ENCODE peak calls at places on chromosome 15, in four cellular contexts. One of them, this sample, is unnamed.

GRCh38 chr15:68303560-68304436 is 26.3 kb downstream of the FEM1B start:
- DNase-seq in H9: peak
- DNase-seq in H1: no peak
- DNase-seq in neuronal stem cell: no peak
- DNase-seq in this sample: no peak

GRCh38 chr15:92693922-92694331 is 38.4 kb upstream of the FAM174B start:
- DNase-seq in neuronal stem cell: peak
- DNase-seq in H9: peak
- DNase-seq in H1: no peak
- DNase-seq in this sample: peak

GRCh38 chr15:48233246-48233645 is 27.1 kb downstream of the SLC12A1 start:
- DNase-seq in H9: no peak
- DNase-seq in neuronal stem cell: no peak
- DNase-seq in H1: no peak
- DNase-seq in this sample: no peak

GRCh38 chr15:27339138-27339537 is 368.2 kb downstream of the GABRG3 start:
- DNase-seq in neuronal stem cell: no peak
- DNase-seq in H1: no peak
- DNase-seq in H9: peak
- DNase-seq in this sample: no peak

GRCh38 chr15:31472636-31473383 is 146.2 kb downstream of the KLF13 start:
- DNase-seq in H1: no peak
- DNase-seq in H9: peak
- DNase-seq in neuronal stem cell: no peak
- DNase-seq in this sample: peak

GRCh38 chr15:85545757-85546156 is 165.4 kb downstream of the AKAP13 start:
- DNase-seq in H1: no peak
- DNase-seq in neuronal stem cell: no peak
- DNase-seq in H9: no peak
- DNase-seq in this sample: no peak

GRCh38 chr15:56775632-56776031 is 42.3 kb upstream of the ZNF280D start:
- DNase-seq in neuronal stem cell: no peak
- DNase-seq in H9: no peak
- DNase-seq in H1: no peak
- DNase-seq in this sample: no peak

GRCh38 chr15:83654379-83655236 is 685 bp downstream of the ADAMTSL3 start:
- DNase-seq in H1: no peak
- DNase-seq in H9: peak
- DNase-seq in neuronal stem cell: no peak
- DNase-seq in this sample: no peak

GRCh38 chr15:64845183-64845611 is 3.5 kb downstream of the PLEKHO2 start:
- DNase-seq in neuronal stem cell: no peak
- DNase-seq in H1: no peak
- DNase-seq in H9: no peak
- DNase-seq in this sample: no peak

GRCh38 chr15:55319537-55320325 is 709 bp downstream of the PIGB start:
- DNase-seq in H1: no peak
- DNase-seq in neuronal stem cell: no peak
- DNase-seq in H9: no peak
- DNase-seq in this sample: peak

GRCh38 chr15:46892621-46893160 is 824.6 kb upstream of the SEMA6D start:
- DNase-seq in H1: no peak
- DNase-seq in H9: no peak
- DNase-seq in neuronal stem cell: no peak
- DNase-seq in this sample: peak

GRCh38 chr15:78249131-78249530 is 14.8 kb upstream of the ACSBG1 start:
- DNase-seq in neuronal stem cell: no peak
- DNase-seq in H1: no peak
- DNase-seq in H9: no peak
- DNase-seq in this sample: no peak

GRCh38 chr15:49985463-49985862 is 133.6 kb downstream of the ATP8B4 start:
- DNase-seq in H9: no peak
- DNase-seq in H1: no peak
- DNase-seq in neuronal stem cell: no peak
- DNase-seq in this sample: no peak

GRCh38 chr15:49986326-49986725 is 132.7 kb downstream of the ATP8B4 start:
- DNase-seq in H1: no peak
- DNase-seq in neuronal stem cell: no peak
- DNase-seq in H9: no peak
- DNase-seq in this sample: no peak

GRCh38 chr15:49982586-49982985 is 136.4 kb downstream of the ATP8B4 start:
- DNase-seq in H9: no peak
- DNase-seq in neuronal stem cell: no peak
- DNase-seq in H1: no peak
- DNase-seq in this sample: peak

GRCh38 chr15:49987198-49987785 is 131.7 kb downstream of the ATP8B4 start:
- DNase-seq in H9: no peak
- DNase-seq in neuronal stem cell: no peak
- DNase-seq in H1: no peak
- DNase-seq in this sample: peak

GRCh38 chr15:49984436-49984835 is 134.6 kb downstream of the ATP8B4 start:
- DNase-seq in H1: no peak
- DNase-seq in neuronal stem cell: no peak
- DNase-seq in H9: no peak
- DNase-seq in this sample: no peak
- H2BK15ac ChIP-seq in H1: no peak
- H2BK15ac ChIP-seq in neuronal stem cell: no peak
- H2BK15ac ChIP-seq in H9: no peak
- H2BK15ac ChIP-seq in this sample: no peak

GRCh38 chr15:99633655-99634054 is 67.9 kb downstream of the MEF2A start:
- DNase-seq in neuronal stem cell: no peak
- DNase-seq in H9: no peak
- DNase-seq in H1: no peak
- DNase-seq in this sample: no peak
- H4K8ac ChIP-seq in neuronal stem cell: no peak
- H4K8ac ChIP-seq in H9: no peak
- H4K8ac ChIP-seq in H1: no peak
- H4K8ac ChIP-seq in this sample: no peak

GRCh38 chr15:66631616-66632263 is 65.9 kb upstream of the LCTL start:
- DNase-seq in H9: no peak
- DNase-seq in neuronal stem cell: no peak
- DNase-seq in H1: no peak
- DNase-seq in this sample: no peak
- H2BK12ac ChIP-seq in H9: no peak
- H2BK12ac ChIP-seq in neuronal stem cell: no peak
- H2BK12ac ChIP-seq in H1: peak
- H2BK12ac ChIP-seq in this sample: peak

GRCh38 chr15:75022808-75023193 is 589 bp upstream of the PPCDC start:
- DNase-seq in H1: no peak
- DNase-seq in H9: no peak
- DNase-seq in neuronal stem cell: no peak
- DNase-seq in this sample: no peak

GRCh38 chr15:75024102-75024636 is 779 bp downstream of the PPCDC start:
- DNase-seq in H1: no peak
- DNase-seq in neuronal stem cell: no peak
- DNase-seq in H9: no peak
- DNase-seq in this sample: peak

GRCh38 chr15:75025548-75026260 is 2.3 kb downstream of the PPCDC start:
- DNase-seq in neuronal stem cell: no peak
- DNase-seq in H9: no peak
- DNase-seq in H1: no peak
- DNase-seq in this sample: no peak

GRCh38 chr15:75023194-75024101 is at the start of gene PPCDC:
- DNase-seq in H9: peak
- DNase-seq in H1: peak
- DNase-seq in neuronal stem cell: peak
- DNase-seq in this sample: peak

GRCh38 chr15:75025102-75025501 is 1.7 kb downstream of the PPCDC start:
- DNase-seq in H9: no peak
- DNase-seq in H1: no peak
- DNase-seq in neuronal stem cell: no peak
- DNase-seq in this sample: no peak
- H2BK15ac ChIP-seq in H9: no peak
- H2BK15ac ChIP-seq in H1: no peak
- H2BK15ac ChIP-seq in neuronal stem cell: no peak
- H2BK15ac ChIP-seq in this sample: no peak

GRCh38 chr15:58497036-58497785 is 65.4 kb downstream of the LIPC start:
- DNase-seq in neuronal stem cell: no peak
- DNase-seq in H9: no peak
- DNase-seq in H1: no peak
- DNase-seq in this sample: no peak
- H4K8ac ChIP-seq in neuronal stem cell: no peak
- H4K8ac ChIP-seq in H9: no peak
- H4K8ac ChIP-seq in H1: no peak
- H4K8ac ChIP-seq in this sample: peak

GRCh38 chr15:53834214-53834613 is 74.8 kb upstream of the WDR72 start:
- DNase-seq in H9: no peak
- DNase-seq in neuronal stem cell: no peak
- DNase-seq in H1: no peak
- DNase-seq in this sample: no peak
- H2BK12ac ChIP-seq in H9: no peak
- H2BK12ac ChIP-seq in neuronal stem cell: no peak
- H2BK12ac ChIP-seq in H1: no peak
- H2BK12ac ChIP-seq in this sample: no peak

GRCh38 chr15:40340038-40340739 is 550 bp downstream of the CCDC9B start:
- DNase-seq in H1: no peak
- DNase-seq in H9: no peak
- DNase-seq in neuronal stem cell: no peak
- DNase-seq in this sample: peak

GRCh38 chr15:40340740-40341400 is at the start of gene CCDC9B:
- DNase-seq in H1: no peak
- DNase-seq in neuronal stem cell: no peak
- DNase-seq in H9: no peak
- DNase-seq in this sample: peak

GRCh38 chr15:40338921-40339620 is 1.7 kb downstream of the CCDC9B start:
- DNase-seq in H9: no peak
- DNase-seq in neuronal stem cell: no peak
- DNase-seq in H1: no peak
- DNase-seq in this sample: peak

GRCh38 chr15:40338041-40338657 is 2.6 kb downstream of the CCDC9B start:
- DNase-seq in H9: peak
- DNase-seq in H1: no peak
- DNase-seq in neuronal stem cell: peak
- DNase-seq in this sample: peak

DNA sequence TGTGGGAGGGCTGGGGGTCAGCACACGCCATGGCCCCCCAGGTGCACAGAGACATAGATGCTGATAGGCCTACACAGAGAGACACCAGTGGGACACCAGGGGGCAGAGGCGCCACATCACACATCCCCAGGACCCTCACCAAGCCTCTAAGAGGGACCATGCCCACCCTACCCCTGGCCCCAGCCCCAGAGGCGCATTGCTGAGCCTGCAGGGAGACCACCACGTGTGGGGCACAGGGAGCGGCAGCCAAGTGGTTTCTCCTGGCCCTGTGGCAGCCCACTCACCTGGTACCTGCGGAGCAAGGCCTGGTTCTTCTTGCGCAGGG is 1.2 kb downstream of the CCDC9B start:
- DNase-seq in neuronal stem cell: no peak
- DNase-seq in H9: no peak
- DNase-seq in H1: no peak
- DNase-seq in this sample: no peak
- H2BK15ac ChIP-seq in neuronal stem cell: peak
- H2BK15ac ChIP-seq in H9: no peak
- H2BK15ac ChIP-seq in H1: peak
- H2BK15ac ChIP-seq in this sample: peak

GRCh38 chr15:40982855-40983254 is 29.6 kb downstream of the CHAC1 start:
- DNase-seq in H1: no peak
- DNase-seq in H9: no peak
- DNase-seq in neuronal stem cell: no peak
- DNase-seq in this sample: peak
- H4K8ac ChIP-seq in H1: no peak
- H4K8ac ChIP-seq in H9: no peak
- H4K8ac ChIP-seq in neuronal stem cell: no peak
- H4K8ac ChIP-seq in this sample: peak

DNA sequence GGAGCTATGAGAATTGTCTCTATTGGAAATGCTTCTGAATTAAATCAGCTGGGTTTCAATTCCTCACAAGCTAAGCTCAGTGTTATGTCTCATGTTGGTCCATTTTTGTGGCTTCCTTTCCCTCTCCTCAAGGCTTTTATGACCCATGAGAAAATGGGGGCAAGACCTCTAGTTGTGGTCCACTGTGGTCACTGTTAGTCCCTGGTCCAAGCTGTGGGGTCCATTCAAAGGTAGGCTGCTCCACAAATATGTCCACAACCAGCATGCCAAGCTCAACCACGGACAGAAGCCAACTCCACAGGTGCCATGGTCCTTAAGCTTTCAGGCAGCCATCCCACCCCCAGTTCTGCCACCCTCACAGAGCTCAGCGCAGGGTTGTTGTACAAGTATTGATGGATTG is 14.9 kb upstream of the TPM1 start:
- DNase-seq in H1: no peak
- DNase-seq in H9: no peak
- DNase-seq in neuronal stem cell: no peak
- DNase-seq in this sample: no peak
- H2BK12ac ChIP-seq in H1: no peak
- H2BK12ac ChIP-seq in H9: no peak
- H2BK12ac ChIP-seq in neuronal stem cell: no peak
- H2BK12ac ChIP-seq in this sample: no peak

GRCh38 chr15:70777156-70777926 is 14.0 kb upstream of the UACA start:
- DNase-seq in H9: no peak
- DNase-seq in neuronal stem cell: no peak
- DNase-seq in H1: no peak
- DNase-seq in this sample: peak
- H2BK15ac ChIP-seq in H9: no peak
- H2BK15ac ChIP-seq in neuronal stem cell: no peak
- H2BK15ac ChIP-seq in H1: no peak
- H2BK15ac ChIP-seq in this sample: no peak

This sample was measured in mesenchymal stem cell.